ENCODE peak calls at places on chromosome 13, in six cellular contexts. One of them, this sample, is unnamed.

GRCh38 chr13:23751195-23751594 is 138.0 kb downstream of the MIPEP start:
- ATAC-seq in activated naive CD4-positive, alpha-beta T cell treated with anti-CD3 and anti-CD28 coated beads, Interleukin-2, amount 50 U/mL, for 72 hours: peak
- ATAC-seq in aorta: no peak
- ATAC-seq in activated CD8-positive, alpha-beta T cell treated with anti-CD3 and anti-CD28 coated beads for 36 hours: peak
- ATAC-seq in left lobe of liver: no peak
- ATAC-seq in upper lobe of left lung: no peak
- ATAC-seq in this sample: no peak

GRCh38 chr13:88136098-88136790 is 465.1 kb downstream of the SLITRK5 start:
- ATAC-seq in activated naive CD4-positive, alpha-beta T cell treated with anti-CD3 and anti-CD28 coated beads, Interleukin-2, amount 50 U/mL, for 72 hours: no peak
- ATAC-seq in aorta: no peak
- ATAC-seq in activated CD8-positive, alpha-beta T cell treated with anti-CD3 and anti-CD28 coated beads for 36 hours: no peak
- ATAC-seq in left lobe of liver: no peak
- ATAC-seq in upper lobe of left lung: peak
- ATAC-seq in this sample: peak

GRCh38 chr13:109402976-109403375 is 383.4 kb downstream of the IRS2 start:
- ATAC-seq in activated naive CD4-positive, alpha-beta T cell treated with anti-CD3 and anti-CD28 coated beads, Interleukin-2, amount 50 U/mL, for 72 hours: no peak
- ATAC-seq in aorta: no peak
- ATAC-seq in activated CD8-positive, alpha-beta T cell treated with anti-CD3 and anti-CD28 coated beads for 36 hours: no peak
- ATAC-seq in left lobe of liver: peak
- ATAC-seq in upper lobe of left lung: no peak
- ATAC-seq in this sample: no peak

GRCh38 chr13:48561461-48562224 is 28.8 kb upstream of the RCBTB2 start:
- ATAC-seq in activated naive CD4-positive, alpha-beta T cell treated with anti-CD3 and anti-CD28 coated beads, Interleukin-2, amount 50 U/mL, for 72 hours: no peak
- ATAC-seq in aorta: no peak
- ATAC-seq in activated CD8-positive, alpha-beta T cell treated with anti-CD3 and anti-CD28 coated beads for 36 hours: peak
- ATAC-seq in left lobe of liver: no peak
- ATAC-seq in upper lobe of left lung: no peak
- ATAC-seq in this sample: no peak

GRCh38 chr13:37656247-37656940 is 57.8 kb upstream of the POSTN start:
- ATAC-seq in activated naive CD4-positive, alpha-beta T cell treated with anti-CD3 and anti-CD28 coated beads, Interleukin-2, amount 50 U/mL, for 72 hours: no peak
- ATAC-seq in aorta: peak
- ATAC-seq in activated CD8-positive, alpha-beta T cell treated with anti-CD3 and anti-CD28 coated beads for 36 hours: no peak
- ATAC-seq in left lobe of liver: no peak
- ATAC-seq in upper lobe of left lung: no peak
- ATAC-seq in this sample: no peak

GRCh38 chr13:111143875-111144540 is 28.9 kb downstream of the ARHGEF7 start:
- ATAC-seq in activated naive CD4-positive, alpha-beta T cell treated with anti-CD3 and anti-CD28 coated beads, Interleukin-2, amount 50 U/mL, for 72 hours: no peak
- ATAC-seq in aorta: no peak
- ATAC-seq in activated CD8-positive, alpha-beta T cell treated with anti-CD3 and anti-CD28 coated beads for 36 hours: no peak
- ATAC-seq in left lobe of liver: no peak
- ATAC-seq in upper lobe of left lung: no peak
- ATAC-seq in this sample: no peak

GRCh38 chr13:40146586-40147240 is 491.3 kb downstream of the COG6 start:
- ATAC-seq in activated naive CD4-positive, alpha-beta T cell treated with anti-CD3 and anti-CD28 coated beads, Interleukin-2, amount 50 U/mL, for 72 hours: peak
- ATAC-seq in aorta: no peak
- ATAC-seq in activated CD8-positive, alpha-beta T cell treated with anti-CD3 and anti-CD28 coated beads for 36 hours: peak
- ATAC-seq in left lobe of liver: no peak
- ATAC-seq in upper lobe of left lung: no peak
- ATAC-seq in this sample: no peak

GRCh38 chr13:106349080-106349841 is 186.2 kb downstream of the EFNB2 start:
- ATAC-seq in activated naive CD4-positive, alpha-beta T cell treated with anti-CD3 and anti-CD28 coated beads, Interleukin-2, amount 50 U/mL, for 72 hours: no peak
- ATAC-seq in aorta: peak
- ATAC-seq in activated CD8-positive, alpha-beta T cell treated with anti-CD3 and anti-CD28 coated beads for 36 hours: no peak
- ATAC-seq in left lobe of liver: no peak
- ATAC-seq in upper lobe of left lung: peak
- ATAC-seq in this sample: peak

GRCh38 chr13:96090240-96091101 is 564 bp downstream of the HS6ST3 start:
- ATAC-seq in activated naive CD4-positive, alpha-beta T cell treated with anti-CD3 and anti-CD28 coated beads, Interleukin-2, amount 50 U/mL, for 72 hours: peak
- ATAC-seq in aorta: no peak
- ATAC-seq in activated CD8-positive, alpha-beta T cell treated with anti-CD3 and anti-CD28 coated beads for 36 hours: peak
- ATAC-seq in left lobe of liver: peak
- ATAC-seq in upper lobe of left lung: no peak
- ATAC-seq in this sample: peak

GRCh38 chr13:59531571-59532091 is 632.1 kb downstream of the DIAPH3 start:
- ATAC-seq in activated naive CD4-positive, alpha-beta T cell treated with anti-CD3 and anti-CD28 coated beads, Interleukin-2, amount 50 U/mL, for 72 hours: peak
- ATAC-seq in aorta: peak
- ATAC-seq in activated CD8-positive, alpha-beta T cell treated with anti-CD3 and anti-CD28 coated beads for 36 hours: peak
- ATAC-seq in left lobe of liver: peak
- ATAC-seq in upper lobe of left lung: peak
- ATAC-seq in this sample: peak

GRCh38 chr13:22143671-22144070 is 472.8 kb downstream of the FGF9 start:
- ATAC-seq in activated naive CD4-positive, alpha-beta T cell treated with anti-CD3 and anti-CD28 coated beads, Interleukin-2, amount 50 U/mL, for 72 hours: peak
- ATAC-seq in aorta: no peak
- ATAC-seq in activated CD8-positive, alpha-beta T cell treated with anti-CD3 and anti-CD28 coated beads for 36 hours: peak
- ATAC-seq in left lobe of liver: no peak
- ATAC-seq in upper lobe of left lung: no peak
- ATAC-seq in this sample: no peak

GRCh38 chr13:20960663-20961309 is 58.2 kb upstream of the XPO4 start:
- ATAC-seq in activated naive CD4-positive, alpha-beta T cell treated with anti-CD3 and anti-CD28 coated beads, Interleukin-2, amount 50 U/mL, for 72 hours: no peak
- ATAC-seq in aorta: no peak
- ATAC-seq in activated CD8-positive, alpha-beta T cell treated with anti-CD3 and anti-CD28 coated beads for 36 hours: no peak
- ATAC-seq in left lobe of liver: peak
- ATAC-seq in upper lobe of left lung: no peak
- ATAC-seq in this sample: no peak

GRCh38 chr13:22800726-22801401 is 379.9 kb upstream of the SGCG start:
- ATAC-seq in activated naive CD4-positive, alpha-beta T cell treated with anti-CD3 and anti-CD28 coated beads, Interleukin-2, amount 50 U/mL, for 72 hours: no peak
- ATAC-seq in aorta: no peak
- ATAC-seq in activated CD8-positive, alpha-beta T cell treated with anti-CD3 and anti-CD28 coated beads for 36 hours: no peak
- ATAC-seq in left lobe of liver: peak
- ATAC-seq in upper lobe of left lung: no peak
- ATAC-seq in this sample: peak

GRCh38 chr13:65353951-65354350 is 1876.2 kb downstream of the PCDH9 start:
- ATAC-seq in activated naive CD4-positive, alpha-beta T cell treated with anti-CD3 and anti-CD28 coated beads, Interleukin-2, amount 50 U/mL, for 72 hours: no peak
- ATAC-seq in aorta: peak
- ATAC-seq in activated CD8-positive, alpha-beta T cell treated with anti-CD3 and anti-CD28 coated beads for 36 hours: no peak
- ATAC-seq in left lobe of liver: no peak
- ATAC-seq in upper lobe of left lung: peak
- ATAC-seq in this sample: no peak

GRCh38 chr13:98586400-98587144 is 9.7 kb upstream of the STK24 start:
- ATAC-seq in activated naive CD4-positive, alpha-beta T cell treated with anti-CD3 and anti-CD28 coated beads, Interleukin-2, amount 50 U/mL, for 72 hours: peak
- ATAC-seq in aorta: no peak
- ATAC-seq in activated CD8-positive, alpha-beta T cell treated with anti-CD3 and anti-CD28 coated beads for 36 hours: peak
- ATAC-seq in left lobe of liver: no peak
- ATAC-seq in upper lobe of left lung: no peak
- ATAC-seq in this sample: no peak

GRCh38 chr13:29918845-29919244 is 68.4 kb upstream of the UBL3 start:
- ATAC-seq in activated naive CD4-positive, alpha-beta T cell treated with anti-CD3 and anti-CD28 coated beads, Interleukin-2, amount 50 U/mL, for 72 hours: no peak
- ATAC-seq in aorta: no peak
- ATAC-seq in activated CD8-positive, alpha-beta T cell treated with anti-CD3 and anti-CD28 coated beads for 36 hours: no peak
- ATAC-seq in left lobe of liver: peak
- ATAC-seq in upper lobe of left lung: no peak
- ATAC-seq in this sample: no peak

GRCh38 chr13:48334534-48335127 is 31.1 kb downstream of the RB1 start:
- ATAC-seq in activated naive CD4-positive, alpha-beta T cell treated with anti-CD3 and anti-CD28 coated beads, Interleukin-2, amount 50 U/mL, for 72 hours: peak
- ATAC-seq in aorta: no peak
- ATAC-seq in activated CD8-positive, alpha-beta T cell treated with anti-CD3 and anti-CD28 coated beads for 36 hours: peak
- ATAC-seq in left lobe of liver: peak
- ATAC-seq in upper lobe of left lung: peak
- ATAC-seq in this sample: no peak

GRCh38 chr13:110937511-110938303 is 22.8 kb upstream of the ANKRD10 start:
- ATAC-seq in activated naive CD4-positive, alpha-beta T cell treated with anti-CD3 and anti-CD28 coated beads, Interleukin-2, amount 50 U/mL, for 72 hours: no peak
- ATAC-seq in aorta: no peak
- ATAC-seq in activated CD8-positive, alpha-beta T cell treated with anti-CD3 and anti-CD28 coated beads for 36 hours: no peak
- ATAC-seq in left lobe of liver: peak
- ATAC-seq in upper lobe of left lung: no peak
- ATAC-seq in this sample: no peak

GRCh38 chr13:40096357-40096911 is 441.0 kb downstream of the COG6 start:
- ATAC-seq in activated naive CD4-positive, alpha-beta T cell treated with anti-CD3 and anti-CD28 coated beads, Interleukin-2, amount 50 U/mL, for 72 hours: peak
- ATAC-seq in aorta: no peak
- ATAC-seq in activated CD8-positive, alpha-beta T cell treated with anti-CD3 and anti-CD28 coated beads for 36 hours: peak
- ATAC-seq in left lobe of liver: peak
- ATAC-seq in upper lobe of left lung: no peak
- ATAC-seq in this sample: no peak

GRCh38 chr13:73972503-73972902 is 161.7 kb downstream of the KLF12 start:
- ATAC-seq in activated naive CD4-positive, alpha-beta T cell treated with anti-CD3 and anti-CD28 coated beads, Interleukin-2, amount 50 U/mL, for 72 hours: no peak
- ATAC-seq in aorta: no peak
- ATAC-seq in activated CD8-positive, alpha-beta T cell treated with anti-CD3 and anti-CD28 coated beads for 36 hours: no peak
- ATAC-seq in left lobe of liver: peak
- ATAC-seq in upper lobe of left lung: no peak
- ATAC-seq in this sample: no peak

GRCh38 chr13:29875646-29876045 is 25.2 kb upstream of the UBL3 start:
- ATAC-seq in activated naive CD4-positive, alpha-beta T cell treated with anti-CD3 and anti-CD28 coated beads, Interleukin-2, amount 50 U/mL, for 72 hours: no peak
- ATAC-seq in aorta: no peak
- ATAC-seq in activated CD8-positive, alpha-beta T cell treated with anti-CD3 and anti-CD28 coated beads for 36 hours: no peak
- ATAC-seq in left lobe of liver: no peak
- ATAC-seq in upper lobe of left lung: no peak
- ATAC-seq in this sample: no peak

GRCh38 chr13:41465215-41465907 is 8.0 kb downstream of the RGCC start:
- ATAC-seq in activated naive CD4-positive, alpha-beta T cell treated with anti-CD3 and anti-CD28 coated beads, Interleukin-2, amount 50 U/mL, for 72 hours: peak
- ATAC-seq in aorta: peak
- ATAC-seq in activated CD8-positive, alpha-beta T cell treated with anti-CD3 and anti-CD28 coated beads for 36 hours: peak
- ATAC-seq in left lobe of liver: peak
- ATAC-seq in upper lobe of left lung: peak
- ATAC-seq in this sample: peak

GRCh38 chr13:113664751-113665581 is 2.1 kb upstream of the GRK1 start:
- ATAC-seq in activated naive CD4-positive, alpha-beta T cell treated with anti-CD3 and anti-CD28 coated beads, Interleukin-2, amount 50 U/mL, for 72 hours: peak
- ATAC-seq in aorta: no peak
- ATAC-seq in activated CD8-positive, alpha-beta T cell treated with anti-CD3 and anti-CD28 coated beads for 36 hours: no peak
- ATAC-seq in left lobe of liver: peak
- ATAC-seq in upper lobe of left lung: no peak
- ATAC-seq in this sample: no peak

GRCh38 chr13:21071015-21071414 is 9.6 kb upstream of the LATS2 start:
- ATAC-seq in activated naive CD4-positive, alpha-beta T cell treated with anti-CD3 and anti-CD28 coated beads, Interleukin-2, amount 50 U/mL, for 72 hours: no peak
- ATAC-seq in aorta: no peak
- ATAC-seq in activated CD8-positive, alpha-beta T cell treated with anti-CD3 and anti-CD28 coated beads for 36 hours: no peak
- ATAC-seq in left lobe of liver: peak
- ATAC-seq in upper lobe of left lung: no peak
- ATAC-seq in this sample: no peak

GRCh38 chr13:31209172-31209818 is 9.5 kb downstream of the B3GLCT start:
- ATAC-seq in activated naive CD4-positive, alpha-beta T cell treated with anti-CD3 and anti-CD28 coated beads, Interleukin-2, amount 50 U/mL, for 72 hours: no peak
- ATAC-seq in aorta: no peak
- ATAC-seq in activated CD8-positive, alpha-beta T cell treated with anti-CD3 and anti-CD28 coated beads for 36 hours: peak
- ATAC-seq in left lobe of liver: peak
- ATAC-seq in upper lobe of left lung: no peak
- ATAC-seq in this sample: peak

GRCh38 chr13:113411216-113412023 is 41.9 kb downstream of the ADPRHL1 start:
- ATAC-seq in activated naive CD4-positive, alpha-beta T cell treated with anti-CD3 and anti-CD28 coated beads, Interleukin-2, amount 50 U/mL, for 72 hours: no peak
- ATAC-seq in aorta: peak
- ATAC-seq in activated CD8-positive, alpha-beta T cell treated with anti-CD3 and anti-CD28 coated beads for 36 hours: no peak
- ATAC-seq in left lobe of liver: no peak
- ATAC-seq in upper lobe of left lung: no peak
- ATAC-seq in this sample: peak

GRCh38 chr13:37652596-37652995 is 54.0 kb upstream of the POSTN start:
- ATAC-seq in activated naive CD4-positive, alpha-beta T cell treated with anti-CD3 and anti-CD28 coated beads, Interleukin-2, amount 50 U/mL, for 72 hours: no peak
- ATAC-seq in aorta: no peak
- ATAC-seq in activated CD8-positive, alpha-beta T cell treated with anti-CD3 and anti-CD28 coated beads for 36 hours: no peak
- ATAC-seq in left lobe of liver: no peak
- ATAC-seq in upper lobe of left lung: no peak
- ATAC-seq in this sample: no peak

GRCh38 chr13:77207943-77208342 is 119.0 kb downstream of the MYCBP2 start:
- ATAC-seq in activated naive CD4-positive, alpha-beta T cell treated with anti-CD3 and anti-CD28 coated beads, Interleukin-2, amount 50 U/mL, for 72 hours: no peak
- ATAC-seq in aorta: no peak
- ATAC-seq in activated CD8-positive, alpha-beta T cell treated with anti-CD3 and anti-CD28 coated beads for 36 hours: no peak
- ATAC-seq in left lobe of liver: no peak
- ATAC-seq in upper lobe of left lung: no peak
- ATAC-seq in this sample: no peak

GRCh38 chr13:50015263-50015662 is at the start of gene KCNRG:
- ATAC-seq in activated naive CD4-positive, alpha-beta T cell treated with anti-CD3 and anti-CD28 coated beads, Interleukin-2, amount 50 U/mL, for 72 hours: no peak
- ATAC-seq in aorta: no peak
- ATAC-seq in activated CD8-positive, alpha-beta T cell treated with anti-CD3 and anti-CD28 coated beads for 36 hours: no peak
- ATAC-seq in left lobe of liver: no peak
- ATAC-seq in upper lobe of left lung: no peak
- ATAC-seq in this sample: no peak

GRCh38 chr13:46562152-46562551 is 9.2 kb downstream of the LRCH1 start:
- ATAC-seq in activated naive CD4-positive, alpha-beta T cell treated with anti-CD3 and anti-CD28 coated beads, Interleukin-2, amount 50 U/mL, for 72 hours: no peak
- ATAC-seq in aorta: no peak
- ATAC-seq in activated CD8-positive, alpha-beta T cell treated with anti-CD3 and anti-CD28 coated beads for 36 hours: no peak
- ATAC-seq in left lobe of liver: no peak
- ATAC-seq in upper lobe of left lung: no peak
- ATAC-seq in this sample: no peak

GRCh38 chr13:42152495-42152894 is 104.0 kb downstream of the DGKH start:
- ATAC-seq in activated naive CD4-positive, alpha-beta T cell treated with anti-CD3 and anti-CD28 coated beads, Interleukin-2, amount 50 U/mL, for 72 hours: no peak
- ATAC-seq in aorta: no peak
- ATAC-seq in activated CD8-positive, alpha-beta T cell treated with anti-CD3 and anti-CD28 coated beads for 36 hours: no peak
- ATAC-seq in left lobe of liver: no peak
- ATAC-seq in upper lobe of left lung: no peak
- ATAC-seq in this sample: no peak

GRCh38 chr13:59483441-59484116 is 680.1 kb downstream of the DIAPH3 start:
- ATAC-seq in activated naive CD4-positive, alpha-beta T cell treated with anti-CD3 and anti-CD28 coated beads, Interleukin-2, amount 50 U/mL, for 72 hours: no peak
- ATAC-seq in aorta: peak
- ATAC-seq in activated CD8-positive, alpha-beta T cell treated with anti-CD3 and anti-CD28 coated beads for 36 hours: no peak
- ATAC-seq in left lobe of liver: peak
- ATAC-seq in upper lobe of left lung: no peak
- ATAC-seq in this sample: no peak

GRCh38 chr13:80798576-80799133 is 457.7 kb upstream of the SPRY2 start:
- ATAC-seq in activated naive CD4-positive, alpha-beta T cell treated with anti-CD3 and anti-CD28 coated beads, Interleukin-2, amount 50 U/mL, for 72 hours: no peak
- ATAC-seq in aorta: no peak
- ATAC-seq in activated CD8-positive, alpha-beta T cell treated with anti-CD3 and anti-CD28 coated beads for 36 hours: no peak
- ATAC-seq in left lobe of liver: no peak
- ATAC-seq in upper lobe of left lung: no peak
- ATAC-seq in this sample: no peak

GRCh38 chr13:24280722-24281121 is 28.7 kb upstream of the C1QTNF9 start:
- ATAC-seq in activated naive CD4-positive, alpha-beta T cell treated with anti-CD3 and anti-CD28 coated beads, Interleukin-2, amount 50 U/mL, for 72 hours: no peak
- ATAC-seq in aorta: no peak
- ATAC-seq in activated CD8-positive, alpha-beta T cell treated with anti-CD3 and anti-CD28 coated beads for 36 hours: no peak
- ATAC-seq in left lobe of liver: no peak
- ATAC-seq in upper lobe of left lung: peak
- ATAC-seq in this sample: no peak

GRCh38 chr13:48567521-48568331 is 34.8 kb upstream of the RCBTB2 start:
- ATAC-seq in activated naive CD4-positive, alpha-beta T cell treated with anti-CD3 and anti-CD28 coated beads, Interleukin-2, amount 50 U/mL, for 72 hours: no peak
- ATAC-seq in aorta: peak
- ATAC-seq in activated CD8-positive, alpha-beta T cell treated with anti-CD3 and anti-CD28 coated beads for 36 hours: no peak
- ATAC-seq in left lobe of liver: peak
- ATAC-seq in upper lobe of left lung: no peak
- ATAC-seq in this sample: peak

GRCh38 chr13:50691682-50692263 is 151.7 kb downstream of the DLEU7 start:
- ATAC-seq in activated naive CD4-positive, alpha-beta T cell treated with anti-CD3 and anti-CD28 coated beads, Interleukin-2, amount 50 U/mL, for 72 hours: no peak
- ATAC-seq in aorta: no peak
- ATAC-seq in activated CD8-positive, alpha-beta T cell treated with anti-CD3 and anti-CD28 coated beads for 36 hours: no peak
- ATAC-seq in left lobe of liver: no peak
- ATAC-seq in upper lobe of left lung: no peak
- ATAC-seq in this sample: no peak

GRCh38 chr13:28401303-28402056 is 93.4 kb downstream of the FLT1 start:
- ATAC-seq in activated naive CD4-positive, alpha-beta T cell treated with anti-CD3 and anti-CD28 coated beads, Interleukin-2, amount 50 U/mL, for 72 hours: no peak
- ATAC-seq in aorta: no peak
- ATAC-seq in activated CD8-positive, alpha-beta T cell treated with anti-CD3 and anti-CD28 coated beads for 36 hours: no peak
- ATAC-seq in left lobe of liver: peak
- ATAC-seq in upper lobe of left lung: no peak
- ATAC-seq in this sample: no peak

GRCh38 chr13:51925865-51926527 is 64.2 kb downstream of the CCDC70 start:
- ATAC-seq in activated naive CD4-positive, alpha-beta T cell treated with anti-CD3 and anti-CD28 coated beads, Interleukin-2, amount 50 U/mL, for 72 hours: no peak
- ATAC-seq in aorta: no peak
- ATAC-seq in activated CD8-positive, alpha-beta T cell treated with anti-CD3 and anti-CD28 coated beads for 36 hours: no peak
- ATAC-seq in left lobe of liver: no peak
- ATAC-seq in upper lobe of left lung: peak
- ATAC-seq in this sample: no peak

GRCh38 chr13:20441879-20442278 is 83.8 kb downstream of the CRYL1 start:
- ATAC-seq in activated naive CD4-positive, alpha-beta T cell treated with anti-CD3 and anti-CD28 coated beads, Interleukin-2, amount 50 U/mL, for 72 hours: peak
- ATAC-seq in aorta: no peak
- ATAC-seq in activated CD8-positive, alpha-beta T cell treated with anti-CD3 and anti-CD28 coated beads for 36 hours: peak
- ATAC-seq in left lobe of liver: no peak
- ATAC-seq in upper lobe of left lung: no peak
- ATAC-seq in this sample: no peak